ENCODE peak calls at places on chromosomes 13 and 19, in seven cellular contexts. One of them, this sample, is unnamed. For H3K9me3, the result is how much of the 10 kb centered on the place peaks cover.

GRCh38 chr13:40438022-40438692 is 228.3 kb downstream of the FOXO1 start:
- DNase-seq in GM12878: no peak
- DNase-seq in transverse colon: no peak
- DNase-seq in upper lobe of left lung: no peak
- DNase-seq in breast epithelium: no peak
- DNase-seq in SK-N-SH: no peak
- DNase-seq in stomach: no peak
- DNase-seq in this sample: no peak

GRCh38 chr13:26658491-26658890 is 101.0 kb downstream of the WASF3 start:
- DNase-seq in GM12878: no peak
- DNase-seq in upper lobe of left lung: no peak
- DNase-seq in transverse colon: no peak
- DNase-seq in stomach: no peak
- DNase-seq in SK-N-SH: peak
- DNase-seq in breast epithelium: no peak
- DNase-seq in this sample: no peak

GRCh38 chr13:95137096-95137495 is 164.2 kb downstream of the ABCC4 start:
- DNase-seq in SK-N-SH: peak
- DNase-seq in transverse colon: no peak
- DNase-seq in breast epithelium: no peak
- DNase-seq in stomach: no peak
- DNase-seq in upper lobe of left lung: no peak
- DNase-seq in GM12878: no peak
- DNase-seq in this sample: no peak

GRCh38 chr19:310141-310651 is 19.0 kb upstream of the PLPP2 start:
- DNase-seq in GM12878: no peak
- DNase-seq in breast epithelium: no peak
- DNase-seq in SK-N-SH: peak
- DNase-seq in stomach: peak
- DNase-seq in transverse colon: no peak
- DNase-seq in upper lobe of left lung: no peak
- DNase-seq in this sample: peak

GRCh38 chr13:111152836-111153235 is 37.7 kb downstream of the ARHGEF7 start:
- DNase-seq in SK-N-SH: peak
- DNase-seq in upper lobe of left lung: no peak
- DNase-seq in stomach: no peak
- DNase-seq in transverse colon: no peak
- DNase-seq in GM12878: no peak
- DNase-seq in breast epithelium: no peak
- DNase-seq in this sample: no peak

GRCh38 chr13:106446011-106446410 is 89.5 kb downstream of the EFNB2 start:
- DNase-seq in stomach: no peak
- DNase-seq in upper lobe of left lung: no peak
- DNase-seq in transverse colon: no peak
- DNase-seq in breast epithelium: no peak
- DNase-seq in GM12878: no peak
- DNase-seq in SK-N-SH: no peak
- DNase-seq in this sample: no peak

GRCh38 chr19:53132231-53132991 is at the start of gene ZNF415:
- DNase-seq in transverse colon: peak
- DNase-seq in stomach: peak
- DNase-seq in SK-N-SH: peak
- DNase-seq in breast epithelium: peak
- DNase-seq in GM12878: no peak
- DNase-seq in upper lobe of left lung: peak
- DNase-seq in this sample: peak

GRCh38 chr13:29428992-29429315 is 166.5 kb downstream of the SLC7A1 start:
- DNase-seq in breast epithelium: no peak
- DNase-seq in GM12878: no peak
- DNase-seq in SK-N-SH: no peak
- DNase-seq in stomach: no peak
- DNase-seq in transverse colon: no peak
- DNase-seq in upper lobe of left lung: no peak
- DNase-seq in this sample: no peak

GRCh38 chr19:43799502-43800142 is 2.6 kb downstream of the LYPD5 start:
- DNase-seq in stomach: no peak
- DNase-seq in GM12878: no peak
- DNase-seq in breast epithelium: no peak
- DNase-seq in SK-N-SH: no peak
- DNase-seq in transverse colon: peak
- DNase-seq in upper lobe of left lung: no peak
- DNase-seq in this sample: no peak

GRCh38 chr19:16285769-16286564 is 38.7 kb upstream of the KLF2 start:
- DNase-seq in SK-N-SH: no peak
- DNase-seq in upper lobe of left lung: no peak
- DNase-seq in breast epithelium: peak
- DNase-seq in transverse colon: no peak
- DNase-seq in GM12878: no peak
- DNase-seq in stomach: no peak
- DNase-seq in this sample: no peak

GRCh38 chr13:49652691-49653305 is 24.5 kb downstream of the ARL11 start:
- DNase-seq in stomach: peak
- DNase-seq in upper lobe of left lung: no peak
- DNase-seq in SK-N-SH: peak
- DNase-seq in GM12878: no peak
- DNase-seq in breast epithelium: no peak
- DNase-seq in transverse colon: peak
- DNase-seq in this sample: no peak

GRCh38 chr13:82070411-82070810 is 1729.5 kb upstream of the SPRY2 start:
- DNase-seq in SK-N-SH: no peak
- DNase-seq in stomach: no peak
- DNase-seq in GM12878: no peak
- DNase-seq in upper lobe of left lung: no peak
- DNase-seq in transverse colon: no peak
- DNase-seq in breast epithelium: no peak
- DNase-seq in this sample: no peak

GRCh38 chr13:75305057-75305456 is 176.9 kb downstream of the TBC1D4 start:
- DNase-seq in GM12878: no peak
- DNase-seq in transverse colon: no peak
- DNase-seq in breast epithelium: no peak
- DNase-seq in upper lobe of left lung: no peak
- DNase-seq in stomach: no peak
- DNase-seq in SK-N-SH: no peak
- DNase-seq in this sample: no peak

GRCh38 chr13:21348771-21349170 is 110.3 kb downstream of the ZDHHC20 start:
- DNase-seq in SK-N-SH: no peak
- DNase-seq in stomach: no peak
- DNase-seq in breast epithelium: no peak
- DNase-seq in upper lobe of left lung: no peak
- DNase-seq in transverse colon: no peak
- DNase-seq in GM12878: no peak
- DNase-seq in this sample: no peak

GRCh38 chr19:49431330-49431749 is 6.2 kb downstream of the GFY start:
- DNase-seq in transverse colon: no peak
- DNase-seq in SK-N-SH: peak
- DNase-seq in stomach: no peak
- DNase-seq in GM12878: no peak
- DNase-seq in breast epithelium: no peak
- DNase-seq in upper lobe of left lung: no peak
- DNase-seq in this sample: no peak

GRCh38 chr13:108113407-108113806 is 101.9 kb downstream of the LIG4 start:
- DNase-seq in upper lobe of left lung: no peak
- DNase-seq in breast epithelium: no peak
- DNase-seq in transverse colon: no peak
- DNase-seq in SK-N-SH: no peak
- DNase-seq in stomach: no peak
- DNase-seq in GM12878: no peak
- DNase-seq in this sample: no peak

GRCh38 chr19:19485998-19486290 is 29.4 kb downstream of the TSSK6 start:
- DNase-seq in GM12878: no peak
- DNase-seq in upper lobe of left lung: no peak
- DNase-seq in transverse colon: no peak
- DNase-seq in breast epithelium: no peak
- DNase-seq in stomach: no peak
- DNase-seq in SK-N-SH: no peak
- DNase-seq in this sample: no peak

GRCh38 chr19:54551950-54552912 is 21.4 kb upstream of the LILRA2 start:
- DNase-seq in stomach: no peak
- DNase-seq in SK-N-SH: no peak
- DNase-seq in upper lobe of left lung: no peak
- DNase-seq in GM12878: peak
- DNase-seq in transverse colon: peak
- DNase-seq in breast epithelium: no peak
- DNase-seq in this sample: no peak

GRCh38 chr19:54554896-54555295 is 18.7 kb upstream of the LILRA2 start:
- DNase-seq in GM12878: no peak
- DNase-seq in SK-N-SH: no peak
- DNase-seq in upper lobe of left lung: no peak
- DNase-seq in stomach: no peak
- DNase-seq in breast epithelium: no peak
- DNase-seq in transverse colon: no peak
- DNase-seq in this sample: no peak

GRCh38 chr19:54554006-54554405 is 19.6 kb upstream of the LILRA2 start:
- DNase-seq in upper lobe of left lung: no peak
- DNase-seq in stomach: no peak
- DNase-seq in breast epithelium: no peak
- DNase-seq in transverse colon: no peak
- DNase-seq in SK-N-SH: no peak
- DNase-seq in GM12878: no peak
- DNase-seq in this sample: no peak

GRCh38 chr19:54551293-54551692 is 22.3 kb upstream of the LILRA2 start:
- DNase-seq in GM12878: peak
- DNase-seq in SK-N-SH: no peak
- DNase-seq in upper lobe of left lung: no peak
- DNase-seq in transverse colon: no peak
- DNase-seq in breast epithelium: no peak
- DNase-seq in stomach: no peak
- DNase-seq in this sample: no peak

GRCh38 chr19:54552913-54553310 is 20.7 kb upstream of the LILRA2 start:
- DNase-seq in upper lobe of left lung: no peak
- DNase-seq in SK-N-SH: no peak
- DNase-seq in breast epithelium: no peak
- DNase-seq in stomach: no peak
- DNase-seq in GM12878: no peak
- DNase-seq in transverse colon: no peak
- DNase-seq in this sample: no peak
- H3K9me3 ChIP-seq in upper lobe of left lung: under half
- H3K9me3 ChIP-seq in SK-N-SH: under half
- H3K9me3 ChIP-seq in breast epithelium: under half
- H3K9me3 ChIP-seq in stomach: under half
- H3K9me3 ChIP-seq in GM12878: under half
- H3K9me3 ChIP-seq in transverse colon: under half
- H3K9me3 ChIP-seq in this sample: under half

GRCh38 chr19:6417713-6418561 is 6.7 kb downstream of the KHSRP start:
- DNase-seq in transverse colon: no peak
- DNase-seq in breast epithelium: no peak
- DNase-seq in stomach: no peak
- DNase-seq in GM12878: no peak
- DNase-seq in upper lobe of left lung: peak
- DNase-seq in SK-N-SH: peak
- DNase-seq in this sample: no peak

GRCh38 chr19:6414793-6415591 is 9.6 kb downstream of the KHSRP start:
- DNase-seq in upper lobe of left lung: peak
- DNase-seq in stomach: no peak
- DNase-seq in SK-N-SH: peak
- DNase-seq in GM12878: no peak
- DNase-seq in breast epithelium: no peak
- DNase-seq in transverse colon: no peak
- DNase-seq in this sample: no peak

GRCh38 chr19:6418562-6418932 is 6.1 kb downstream of the KHSRP start:
- DNase-seq in breast epithelium: no peak
- DNase-seq in SK-N-SH: peak
- DNase-seq in upper lobe of left lung: peak
- DNase-seq in GM12878: no peak
- DNase-seq in stomach: no peak
- DNase-seq in transverse colon: no peak
- DNase-seq in this sample: no peak

GRCh38 chr19:6415592-6416190 is 8.9 kb downstream of the KHSRP start:
- DNase-seq in stomach: no peak
- DNase-seq in SK-N-SH: no peak
- DNase-seq in breast epithelium: no peak
- DNase-seq in GM12878: no peak
- DNase-seq in transverse colon: no peak
- DNase-seq in upper lobe of left lung: peak
- DNase-seq in this sample: no peak

GRCh38 chr19:6416658-6417405 is 7.8 kb downstream of the KHSRP start:
- DNase-seq in SK-N-SH: peak
- DNase-seq in stomach: no peak
- DNase-seq in transverse colon: no peak
- DNase-seq in upper lobe of left lung: peak
- DNase-seq in breast epithelium: no peak
- DNase-seq in GM12878: no peak
- DNase-seq in this sample: no peak
- TF ChIP-seq POLR2AphosphoS5 in SK-N-SH: no peak
- TF ChIP-seq POLR2AphosphoS5 in stomach: no peak
- TF ChIP-seq POLR2AphosphoS5 in transverse colon: no peak
- TF ChIP-seq POLR2AphosphoS5 in upper lobe of left lung: no peak
- TF ChIP-seq POLR2AphosphoS5 in breast epithelium: no peak
- TF ChIP-seq POLR2AphosphoS5 in GM12878: no peak
- TF ChIP-seq POLR2AphosphoS5 in this sample: peak

GRCh38 chr19:7787602-7788177 is 24.6 kb downstream of the CLEC4M start:
- DNase-seq in SK-N-SH: no peak
- DNase-seq in stomach: no peak
- DNase-seq in upper lobe of left lung: no peak
- DNase-seq in breast epithelium: no peak
- DNase-seq in transverse colon: no peak
- DNase-seq in GM12878: no peak
- DNase-seq in this sample: no peak

GRCh38 chr19:7788178-7788932 is 25.3 kb downstream of the CLEC4M start:
- DNase-seq in transverse colon: no peak
- DNase-seq in stomach: no peak
- DNase-seq in upper lobe of left lung: peak
- DNase-seq in SK-N-SH: no peak
- DNase-seq in GM12878: no peak
- DNase-seq in breast epithelium: no peak
- DNase-seq in this sample: peak

GRCh38 chr19:7788933-7789323 is 25.9 kb downstream of the CLEC4M start:
- DNase-seq in upper lobe of left lung: no peak
- DNase-seq in SK-N-SH: no peak
- DNase-seq in GM12878: no peak
- DNase-seq in stomach: no peak
- DNase-seq in transverse colon: no peak
- DNase-seq in breast epithelium: no peak
- DNase-seq in this sample: peak

GRCh38 chr19:7790416-7790815 is 27.4 kb downstream of the CLEC4M start:
- DNase-seq in breast epithelium: no peak
- DNase-seq in GM12878: no peak
- DNase-seq in SK-N-SH: no peak
- DNase-seq in transverse colon: no peak
- DNase-seq in stomach: no peak
- DNase-seq in upper lobe of left lung: peak
- DNase-seq in this sample: no peak

DNA sequence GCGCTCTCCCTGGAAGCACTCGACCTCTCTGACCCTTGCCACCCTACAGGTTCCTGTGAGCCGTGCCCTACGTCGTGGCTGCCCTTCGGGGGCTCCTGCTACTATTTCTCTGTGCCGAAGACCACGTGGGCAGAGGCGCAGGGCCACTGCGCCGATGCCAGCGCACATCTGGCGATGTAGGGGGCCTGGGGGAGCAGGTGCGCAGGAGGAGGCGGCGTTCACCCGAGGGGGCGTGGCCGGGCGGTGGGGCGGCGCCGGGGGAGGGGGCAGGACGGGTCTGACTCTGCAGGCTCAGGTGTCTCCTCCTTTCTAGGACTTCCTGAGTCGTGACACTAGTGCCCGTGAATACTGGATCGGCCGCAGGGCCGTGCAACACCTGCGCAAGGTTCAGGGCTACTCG is 26.4 kb downstream of the CLEC4M start:
- DNase-seq in upper lobe of left lung: peak
- DNase-seq in transverse colon: peak
- DNase-seq in stomach: no peak
- DNase-seq in SK-N-SH: peak
- DNase-seq in GM12878: no peak
- DNase-seq in breast epithelium: no peak
- DNase-seq in this sample: peak
- H3K9me3 ChIP-seq in upper lobe of left lung: under half
- H3K9me3 ChIP-seq in transverse colon: under half
- H3K9me3 ChIP-seq in stomach: under half
- H3K9me3 ChIP-seq in SK-N-SH: under half
- H3K9me3 ChIP-seq in GM12878: under half
- H3K9me3 ChIP-seq in breast epithelium: under half
- H3K9me3 ChIP-seq in this sample: under half

GRCh38 chr19:38826856-38827551 is 4.6 kb downstream of the ECH1 start:
- DNase-seq in GM12878: no peak
- DNase-seq in SK-N-SH: no peak
- DNase-seq in transverse colon: no peak
- DNase-seq in breast epithelium: no peak
- DNase-seq in stomach: no peak
- DNase-seq in upper lobe of left lung: no peak
- DNase-seq in this sample: no peak
- TF ChIP-seq POLR2AphosphoS5 in GM12878: no peak
- TF ChIP-seq POLR2AphosphoS5 in SK-N-SH: no peak
- TF ChIP-seq POLR2AphosphoS5 in transverse colon: no peak
- TF ChIP-seq POLR2AphosphoS5 in breast epithelium: no peak
- TF ChIP-seq POLR2AphosphoS5 in stomach: no peak
- TF ChIP-seq POLR2AphosphoS5 in upper lobe of left lung: no peak
- TF ChIP-seq POLR2AphosphoS5 in this sample: no peak